ENCODE peak calls at places on chromosome 17, in five cellular contexts. One of them, this sample, is unnamed.

GRCh38 chr17:16074423-16074822 is 74.8 kb downstream of the TTC19 start:
- DNase-seq in A549: no peak
- DNase-seq in ascending aorta: no peak
- DNase-seq in upper lobe of right lung: no peak
- DNase-seq in psoas muscle: no peak
- DNase-seq in this sample: no peak

GRCh38 chr17:32608267-32608666 is 121.5 kb downstream of the CDK5R1 start:
- DNase-seq in ascending aorta: no peak
- DNase-seq in psoas muscle: no peak
- DNase-seq in A549: no peak
- DNase-seq in upper lobe of right lung: no peak
- DNase-seq in this sample: no peak

GRCh38 chr17:17387461-17388362 is 84.5 kb downstream of the NT5M start:
- DNase-seq in upper lobe of right lung: peak; percentile 78
- DNase-seq in psoas muscle: no peak
- DNase-seq in ascending aorta: no peak
- DNase-seq in A549: peak; percentile 76
- DNase-seq in this sample: no peak

GRCh38 chr17:74968361-74968780 is 4.2 kb downstream of the HID1 start:
- DNase-seq in ascending aorta: no peak
- DNase-seq in A549: no peak
- DNase-seq in psoas muscle: no peak
- DNase-seq in upper lobe of right lung: peak; percentile 74
- DNase-seq in this sample: no peak

GRCh38 chr17:60392845-60393702 is 1.1 kb upstream of the USP32 start:
- DNase-seq in upper lobe of right lung: peak; percentile 67
- DNase-seq in ascending aorta: no peak
- DNase-seq in psoas muscle: peak; percentile 23
- DNase-seq in A549: peak; percentile 60
- DNase-seq in this sample: no peak

GRCh38 chr17:18076941-18077340 is 10.8 kb upstream of the DRG2 start:
- DNase-seq in upper lobe of right lung: no peak
- DNase-seq in A549: no peak
- DNase-seq in ascending aorta: no peak
- DNase-seq in psoas muscle: no peak
- DNase-seq in this sample: no peak

GRCh38 chr17:75152971-75153853 is 1.1 kb downstream of the JPT1 start:
- DNase-seq in ascending aorta: no peak
- DNase-seq in psoas muscle: no peak
- DNase-seq in A549: peak; percentile 71
- DNase-seq in upper lobe of right lung: peak; percentile 64
- DNase-seq in this sample: no peak

GRCh38 chr17:49021095-49021767 is 24.0 kb downstream of the IGF2BP1 start:
- DNase-seq in ascending aorta: no peak
- DNase-seq in A549: no peak
- DNase-seq in psoas muscle: no peak
- DNase-seq in upper lobe of right lung: no peak
- DNase-seq in this sample: no peak

GRCh38 chr17:41586863-41587495 is at the start of gene KRT14:
- DNase-seq in ascending aorta: no peak
- DNase-seq in upper lobe of right lung: peak; percentile 21
- DNase-seq in psoas muscle: no peak
- DNase-seq in A549: no peak
- DNase-seq in this sample: no peak

GRCh38 chr17:49920370-49920769 is 48.6 kb upstream of the DLX4 start:
- DNase-seq in ascending aorta: no peak
- DNase-seq in psoas muscle: no peak
- DNase-seq in upper lobe of right lung: no peak
- DNase-seq in A549: no peak
- DNase-seq in this sample: no peak

GRCh38 chr17:77888242-77889134 is 70.0 kb upstream of the TNRC6C start:
- DNase-seq in A549: no peak
- DNase-seq in ascending aorta: no peak
- DNase-seq in psoas muscle: no peak
- DNase-seq in upper lobe of right lung: peak; percentile 4
- DNase-seq in this sample: no peak
- H3K4me3 ChIP-seq in A549: peak overlapping the region; percentile 49
- H3K4me3 ChIP-seq in ascending aorta: peak overlapping the region; percentile 54
- H3K4me3 ChIP-seq in psoas muscle: peak overlapping the region; percentile 69
- H3K4me3 ChIP-seq in upper lobe of right lung: peak overlapping the region; percentile 62
- H3K4me3 ChIP-seq in this sample: peak overlapping the region; percentile 57

GRCh38 chr17:65783845-65784334 is 222.4 kb upstream of the AXIN2 start:
- DNase-seq in ascending aorta: no peak
- DNase-seq in upper lobe of right lung: no peak
- DNase-seq in psoas muscle: no peak
- DNase-seq in A549: peak; percentile 89
- DNase-seq in this sample: no peak
- H3K27ac ChIP-seq in ascending aorta: no peak overlapping the region
- H3K27ac ChIP-seq in upper lobe of right lung: no peak overlapping the region
- H3K27ac ChIP-seq in psoas muscle: no peak overlapping the region
- H3K27ac ChIP-seq in A549: peak overlapping the region; percentile 76
- H3K27ac ChIP-seq in this sample: peak overlapping the region; percentile 32

DNA sequence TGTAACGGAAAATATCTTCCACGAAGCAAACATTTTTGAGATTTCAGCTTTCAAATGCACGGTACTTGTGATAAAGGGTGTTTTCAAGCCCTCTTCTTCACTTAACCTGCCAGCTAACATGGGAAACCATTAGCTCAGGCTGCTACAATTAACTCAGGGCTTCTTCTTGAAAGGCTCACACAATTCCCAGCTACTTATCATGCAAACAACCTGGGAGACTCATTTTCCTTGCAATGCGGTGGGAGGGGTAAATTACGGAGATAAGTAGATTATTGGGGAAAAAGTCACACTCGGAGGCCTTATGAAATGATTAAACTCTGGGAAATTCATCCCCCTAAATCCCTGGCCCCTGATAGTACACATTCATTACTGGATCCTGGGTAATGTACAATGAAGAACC is 266.4 kb downstream of the STX8 start:
- DNase-seq in ascending aorta: no peak
- DNase-seq in A549: no peak
- DNase-seq in psoas muscle: no peak
- DNase-seq in upper lobe of right lung: no peak
- DNase-seq in this sample: no peak
- H3K4me3 ChIP-seq in ascending aorta: no peak overlapping the region
- H3K4me3 ChIP-seq in A549: no peak overlapping the region
- H3K4me3 ChIP-seq in psoas muscle: no peak overlapping the region
- H3K4me3 ChIP-seq in upper lobe of right lung: no peak overlapping the region
- H3K4me3 ChIP-seq in this sample: no peak overlapping the region

DNA sequence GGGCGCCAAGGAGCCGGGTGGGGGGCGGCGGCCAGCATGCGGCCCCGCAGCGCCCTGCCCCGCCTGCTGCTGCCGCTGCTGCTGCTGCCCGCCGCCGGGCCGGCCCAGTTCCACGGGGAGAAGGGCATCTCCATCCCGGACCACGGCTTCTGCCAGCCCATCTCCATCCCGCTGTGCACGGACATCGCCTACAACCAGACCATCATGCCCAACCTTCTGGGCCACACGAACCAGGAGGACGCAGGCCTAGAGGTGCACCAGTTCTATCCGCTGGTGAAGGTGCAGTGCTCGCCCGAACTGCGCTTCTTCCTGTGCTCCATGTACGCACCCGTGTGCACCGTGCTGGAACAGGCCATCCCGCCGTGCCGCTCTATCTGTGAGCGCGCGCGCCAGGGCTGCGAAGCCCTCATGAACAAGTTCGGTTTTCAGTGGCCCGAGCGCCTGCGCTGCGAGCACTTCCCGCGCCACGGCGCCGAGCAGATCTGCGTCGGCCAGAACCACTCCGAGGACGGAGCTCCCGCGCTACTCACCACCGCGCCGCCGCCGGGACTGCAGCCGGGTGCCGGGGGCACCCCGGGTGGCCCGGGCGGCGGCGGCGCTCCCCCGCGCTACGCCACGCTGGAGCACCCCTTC is 485 bp downstream of the FZD2 start:
- DNase-seq in psoas muscle: peak; percentile 38
- DNase-seq in ascending aorta: no peak
- DNase-seq in A549: peak; percentile 64
- DNase-seq in upper lobe of right lung: peak; percentile 72
- DNase-seq in this sample: no peak
- H3K27ac ChIP-seq in psoas muscle: no peak overlapping the region
- H3K27ac ChIP-seq in ascending aorta: peak overlapping the region; percentile 78
- H3K27ac ChIP-seq in A549: peak overlapping the region; percentile 94
- H3K27ac ChIP-seq in upper lobe of right lung: peak overlapping the region; percentile 81
- H3K27ac ChIP-seq in this sample: no peak overlapping the region

DNA sequence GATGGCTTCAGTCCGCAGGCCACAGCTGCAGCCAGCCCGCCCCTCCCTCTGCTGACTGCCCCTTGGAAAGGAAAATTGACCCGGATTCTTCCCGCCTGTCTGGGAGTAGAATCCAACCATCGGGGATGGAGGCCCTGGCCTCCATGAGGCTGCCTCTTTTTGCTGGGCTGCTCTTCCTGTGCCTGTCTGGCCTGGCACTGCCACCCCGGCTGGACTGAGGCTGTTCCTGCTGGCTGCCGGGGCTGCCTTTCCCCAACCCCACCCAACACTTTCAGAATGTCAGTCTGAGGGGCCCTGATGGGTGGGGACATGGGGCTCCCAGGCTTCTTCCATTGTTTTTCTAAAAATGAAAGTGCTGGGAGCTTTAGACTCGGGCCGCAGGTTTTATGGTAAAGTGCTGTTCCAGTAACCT is 7.3 kb downstream of the BAHCC1 start:
- DNase-seq in psoas muscle: peak; percentile 37
- DNase-seq in upper lobe of right lung: no peak
- DNase-seq in A549: no peak
- DNase-seq in ascending aorta: no peak
- DNase-seq in this sample: no peak
- H3K4me3 ChIP-seq in psoas muscle: peak overlapping the region; percentile 76
- H3K4me3 ChIP-seq in upper lobe of right lung: peak overlapping the region; percentile 17
- H3K4me3 ChIP-seq in A549: no peak overlapping the region
- H3K4me3 ChIP-seq in ascending aorta: peak overlapping the region; percentile 14
- H3K4me3 ChIP-seq in this sample: peak overlapping the region; percentile 34

GRCh38 chr17:6496636-6497441 is 52.6 kb downstream of the PIMREG start:
- DNase-seq in psoas muscle: no peak
- DNase-seq in upper lobe of right lung: peak; percentile 36
- DNase-seq in A549: no peak
- DNase-seq in ascending aorta: no peak
- DNase-seq in this sample: peak; percentile 31

GRCh38 chr17:6497496-6498221 is 53.4 kb downstream of the PIMREG start:
- DNase-seq in psoas muscle: no peak
- DNase-seq in upper lobe of right lung: peak; percentile 57
- DNase-seq in A549: no peak
- DNase-seq in ascending aorta: no peak
- DNase-seq in this sample: no peak

GRCh38 chr17:6498798-6499540 is 54.7 kb downstream of the PIMREG start:
- DNase-seq in A549: no peak
- DNase-seq in ascending aorta: no peak
- DNase-seq in upper lobe of right lung: peak; percentile 40
- DNase-seq in psoas muscle: no peak
- DNase-seq in this sample: peak; percentile 45

GRCh38 chr17:6496116-6496481 is 51.8 kb downstream of the PIMREG start:
- DNase-seq in A549: no peak
- DNase-seq in upper lobe of right lung: peak; percentile 45
- DNase-seq in psoas muscle: no peak
- DNase-seq in ascending aorta: no peak
- DNase-seq in this sample: no peak

DNA sequence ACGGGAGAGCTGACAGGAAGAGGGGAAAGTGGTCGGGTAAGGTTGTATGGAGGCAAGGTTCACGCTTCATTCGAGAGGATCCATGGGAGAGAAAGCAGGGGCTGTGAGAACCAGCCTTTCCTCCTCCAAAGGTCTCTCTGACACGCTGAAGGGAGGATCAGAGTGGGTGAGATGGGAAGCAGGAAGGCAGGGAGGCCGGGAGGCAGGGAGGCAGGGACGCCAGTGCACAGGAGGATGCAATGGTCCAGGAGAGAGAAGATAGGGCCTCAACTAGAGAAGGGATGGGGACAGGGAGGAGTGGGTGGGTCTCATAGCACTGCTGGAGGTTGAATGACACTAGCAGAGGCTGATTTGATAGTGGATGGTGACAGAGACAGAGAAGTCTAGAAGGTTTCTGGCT is 54.1 kb downstream of the PIMREG start:
- DNase-seq in A549: no peak
- DNase-seq in psoas muscle: no peak
- DNase-seq in upper lobe of right lung: peak; percentile 44
- DNase-seq in ascending aorta: no peak
- DNase-seq in this sample: no peak
- H3K27ac ChIP-seq in A549: no peak overlapping the region
- H3K27ac ChIP-seq in psoas muscle: no peak overlapping the region
- H3K27ac ChIP-seq in upper lobe of right lung: no peak overlapping the region
- H3K27ac ChIP-seq in ascending aorta: no peak overlapping the region
- H3K27ac ChIP-seq in this sample: no peak overlapping the region

GRCh38 chr17:77371117-77371887 is 230.5 kb downstream of the SEC14L1 start:
- DNase-seq in ascending aorta: no peak
- DNase-seq in psoas muscle: peak; percentile 23
- DNase-seq in upper lobe of right lung: no peak
- DNase-seq in A549: no peak
- DNase-seq in this sample: no peak

GRCh38 chr17:77372444-77373297 is 231.9 kb downstream of the SEC14L1 start:
- DNase-seq in A549: no peak
- DNase-seq in ascending aorta: peak; percentile 59
- DNase-seq in upper lobe of right lung: peak; percentile 90
- DNase-seq in psoas muscle: peak; percentile 83
- DNase-seq in this sample: no peak

GRCh38 chr17:77370536-77370935 is 229.8 kb downstream of the SEC14L1 start:
- DNase-seq in upper lobe of right lung: no peak
- DNase-seq in ascending aorta: no peak
- DNase-seq in A549: no peak
- DNase-seq in psoas muscle: peak; percentile 4
- DNase-seq in this sample: no peak

GRCh38 chr17:77373298-77374169 is 232.8 kb downstream of the SEC14L1 start:
- DNase-seq in upper lobe of right lung: peak; percentile 79
- DNase-seq in psoas muscle: peak; percentile 56
- DNase-seq in A549: no peak
- DNase-seq in ascending aorta: no peak
- DNase-seq in this sample: no peak

GRCh38 chr17:77371888-77372443 is 231.2 kb downstream of the SEC14L1 start:
- DNase-seq in ascending aorta: no peak
- DNase-seq in upper lobe of right lung: peak; percentile 62
- DNase-seq in psoas muscle: no peak
- DNase-seq in A549: no peak
- DNase-seq in this sample: no peak
- H3K4me3 ChIP-seq in ascending aorta: peak overlapping the region; percentile 84
- H3K4me3 ChIP-seq in upper lobe of right lung: peak overlapping the region; percentile 87
- H3K4me3 ChIP-seq in psoas muscle: peak overlapping the region; percentile 79
- H3K4me3 ChIP-seq in A549: no peak overlapping the region
- H3K4me3 ChIP-seq in this sample: peak overlapping the region; percentile 84

GRCh38 chr17:45848868-45849535 is 4.3 kb downstream of the SPPL2C start:
- DNase-seq in psoas muscle: peak; percentile 56
- DNase-seq in upper lobe of right lung: no peak
- DNase-seq in ascending aorta: no peak
- DNase-seq in A549: no peak
- DNase-seq in this sample: peak; percentile 95
- H3K27ac ChIP-seq in psoas muscle: no peak overlapping the region
- H3K27ac ChIP-seq in upper lobe of right lung: no peak overlapping the region
- H3K27ac ChIP-seq in ascending aorta: no peak overlapping the region
- H3K27ac ChIP-seq in A549: no peak overlapping the region
- H3K27ac ChIP-seq in this sample: peak overlapping the region; percentile 79

GRCh38 chr17:72117470-72117747 is 3.4 kb upstream of the SOX9 start:
- DNase-seq in psoas muscle: no peak
- DNase-seq in upper lobe of right lung: no peak
- DNase-seq in A549: no peak
- DNase-seq in ascending aorta: no peak
- DNase-seq in this sample: no peak
- H3K4me3 ChIP-seq in psoas muscle: peak overlapping the region; percentile 56
- H3K4me3 ChIP-seq in upper lobe of right lung: peak overlapping the region; percentile 41
- H3K4me3 ChIP-seq in A549: peak overlapping the region; percentile 35
- H3K4me3 ChIP-seq in ascending aorta: peak overlapping the region; percentile 42
- H3K4me3 ChIP-seq in this sample: peak overlapping the region; percentile 87

This sample was measured in dorsolateral prefrontal cortex.